ENCODE peak calls at places on chromosomes 5 and 9, in eight cellular contexts. One of them, this sample, is unnamed.

GRCh38 chr9:89139450-89139849 is 39.2 kb downstream of the SHC3 start:
- DNase-seq in cardiac fibroblast: peak; percentile 68
- DNase-seq in osteoblast: no peak
- DNase-seq in CD8-positive, alpha-beta T cell: no peak
- DNase-seq in hepatocyte: no peak
- DNase-seq in spleen: no peak
- DNase-seq in WERI-Rb-1: no peak
- DNase-seq in left lung: no peak
- DNase-seq in this sample: no peak

GRCh38 chr5:79143684-79144379 is 32.2 kb downstream of the BHMT start:
- DNase-seq in cardiac fibroblast: no peak
- DNase-seq in osteoblast: no peak
- DNase-seq in CD8-positive, alpha-beta T cell: no peak
- DNase-seq in hepatocyte: peak; percentile 33
- DNase-seq in spleen: no peak
- DNase-seq in WERI-Rb-1: peak; percentile 25
- DNase-seq in left lung: no peak
- DNase-seq in this sample: no peak

GRCh38 chr5:52777186-52777585 is 10.5 kb upstream of the ITGA1 start:
- DNase-seq in cardiac fibroblast: no peak
- DNase-seq in osteoblast: no peak
- DNase-seq in CD8-positive, alpha-beta T cell: no peak
- DNase-seq in hepatocyte: no peak
- DNase-seq in spleen: no peak
- DNase-seq in WERI-Rb-1: no peak
- DNase-seq in left lung: no peak
- DNase-seq in this sample: no peak

GRCh38 chr5:174734571-174735497 is 10.5 kb downstream of the MSX2 start:
- DNase-seq in cardiac fibroblast: no peak
- DNase-seq in osteoblast: no peak
- DNase-seq in CD8-positive, alpha-beta T cell: no peak
- DNase-seq in hepatocyte: no peak
- DNase-seq in spleen: no peak
- DNase-seq in WERI-Rb-1: no peak
- DNase-seq in left lung: no peak
- DNase-seq in this sample: no peak

GRCh38 chr9:32581512-32582143 is 8.7 kb upstream of the NDUFB6 start:
- DNase-seq in cardiac fibroblast: peak; percentile 84
- DNase-seq in osteoblast: no peak
- DNase-seq in CD8-positive, alpha-beta T cell: peak; percentile 19
- DNase-seq in hepatocyte: peak; percentile 75
- DNase-seq in spleen: no peak
- DNase-seq in WERI-Rb-1: peak; percentile 48
- DNase-seq in left lung: no peak
- DNase-seq in this sample: peak; percentile 29

GRCh38 chr9:18255158-18255629 is 218.8 kb upstream of the ADAMTSL1 start:
- DNase-seq in cardiac fibroblast: peak; percentile 92
- DNase-seq in osteoblast: peak; percentile 84
- DNase-seq in CD8-positive, alpha-beta T cell: peak; percentile 75
- DNase-seq in hepatocyte: peak; percentile 93
- DNase-seq in spleen: peak; percentile 90
- DNase-seq in WERI-Rb-1: peak; percentile 77
- DNase-seq in left lung: peak; percentile 86
- DNase-seq in this sample: peak; percentile 72

GRCh38 chr5:143192191-143192880 is 211.2 kb downstream of the NR3C1 start:
- DNase-seq in cardiac fibroblast: peak; percentile 31
- DNase-seq in osteoblast: no peak
- DNase-seq in CD8-positive, alpha-beta T cell: no peak
- DNase-seq in hepatocyte: no peak
- DNase-seq in spleen: no peak
- DNase-seq in WERI-Rb-1: no peak
- DNase-seq in left lung: no peak
- DNase-seq in this sample: no peak

GRCh38 chr5:77882670-77883257 is 106.6 kb upstream of the TBCA start:
- DNase-seq in cardiac fibroblast: peak; percentile 81
- DNase-seq in osteoblast: no peak
- DNase-seq in CD8-positive, alpha-beta T cell: no peak
- DNase-seq in hepatocyte: no peak
- DNase-seq in spleen: no peak
- DNase-seq in WERI-Rb-1: no peak
- DNase-seq in left lung: no peak
- DNase-seq in this sample: no peak

GRCh38 chr5:1477341-1477740 is 32.1 kb upstream of the SLC6A3 start:
- DNase-seq in cardiac fibroblast: no peak
- DNase-seq in osteoblast: no peak
- DNase-seq in CD8-positive, alpha-beta T cell: no peak
- DNase-seq in hepatocyte: no peak
- DNase-seq in spleen: peak; percentile 92
- DNase-seq in WERI-Rb-1: no peak
- DNase-seq in left lung: peak; percentile 93
- DNase-seq in this sample: no peak

GRCh38 chr9:115164511-115164974 is 46.6 kb upstream of the TNC start:
- DNase-seq in cardiac fibroblast: peak; percentile 46
- DNase-seq in osteoblast: peak; percentile 37
- DNase-seq in CD8-positive, alpha-beta T cell: no peak
- DNase-seq in hepatocyte: peak; percentile 44
- DNase-seq in spleen: no peak
- DNase-seq in WERI-Rb-1: no peak
- DNase-seq in left lung: no peak
- DNase-seq in this sample: no peak

GRCh38 chr5:159456722-159457462 is 126.6 kb upstream of the IL12B start:
- DNase-seq in cardiac fibroblast: no peak
- DNase-seq in osteoblast: no peak
- DNase-seq in CD8-positive, alpha-beta T cell: peak; percentile 16
- DNase-seq in hepatocyte: no peak
- DNase-seq in spleen: no peak
- DNase-seq in WERI-Rb-1: no peak
- DNase-seq in left lung: no peak
- DNase-seq in this sample: no peak

GRCh38 chr5:14551211-14551610 is 30.4 kb upstream of the OTULINL start:
- DNase-seq in cardiac fibroblast: no peak
- DNase-seq in osteoblast: no peak
- DNase-seq in CD8-positive, alpha-beta T cell: no peak
- DNase-seq in hepatocyte: peak; percentile 71
- DNase-seq in spleen: no peak
- DNase-seq in WERI-Rb-1: no peak
- DNase-seq in left lung: no peak
- DNase-seq in this sample: no peak

GRCh38 chr5:66582499-66582898 is 13.7 kb upstream of the MAST4 start:
- DNase-seq in cardiac fibroblast: peak; percentile 72
- DNase-seq in osteoblast: no peak
- DNase-seq in CD8-positive, alpha-beta T cell: no peak
- DNase-seq in hepatocyte: no peak
- DNase-seq in spleen: no peak
- DNase-seq in WERI-Rb-1: no peak
- DNase-seq in left lung: no peak
- DNase-seq in this sample: no peak

GRCh38 chr9:107215381-107215780 is 67.7 kb upstream of the RAD23B start:
- DNase-seq in cardiac fibroblast: peak; percentile 19
- DNase-seq in osteoblast: no peak
- DNase-seq in CD8-positive, alpha-beta T cell: no peak
- DNase-seq in hepatocyte: no peak
- DNase-seq in spleen: no peak
- DNase-seq in WERI-Rb-1: no peak
- DNase-seq in left lung: no peak
- DNase-seq in this sample: no peak

GRCh38 chr5:2173067-2173466 is 290.3 kb upstream of the IRX4 start:
- DNase-seq in cardiac fibroblast: no peak
- DNase-seq in osteoblast: no peak
- DNase-seq in CD8-positive, alpha-beta T cell: no peak
- DNase-seq in hepatocyte: no peak
- DNase-seq in spleen: no peak
- DNase-seq in WERI-Rb-1: no peak
- DNase-seq in left lung: no peak
- DNase-seq in this sample: no peak

GRCh38 chr5:111394580-111394979 is 117.8 kb downstream of the STARD4 start:
- DNase-seq in cardiac fibroblast: peak; percentile 75
- DNase-seq in osteoblast: peak; percentile 48
- DNase-seq in CD8-positive, alpha-beta T cell: no peak
- DNase-seq in hepatocyte: no peak
- DNase-seq in spleen: no peak
- DNase-seq in WERI-Rb-1: no peak
- DNase-seq in left lung: no peak
- DNase-seq in this sample: no peak

DNA sequence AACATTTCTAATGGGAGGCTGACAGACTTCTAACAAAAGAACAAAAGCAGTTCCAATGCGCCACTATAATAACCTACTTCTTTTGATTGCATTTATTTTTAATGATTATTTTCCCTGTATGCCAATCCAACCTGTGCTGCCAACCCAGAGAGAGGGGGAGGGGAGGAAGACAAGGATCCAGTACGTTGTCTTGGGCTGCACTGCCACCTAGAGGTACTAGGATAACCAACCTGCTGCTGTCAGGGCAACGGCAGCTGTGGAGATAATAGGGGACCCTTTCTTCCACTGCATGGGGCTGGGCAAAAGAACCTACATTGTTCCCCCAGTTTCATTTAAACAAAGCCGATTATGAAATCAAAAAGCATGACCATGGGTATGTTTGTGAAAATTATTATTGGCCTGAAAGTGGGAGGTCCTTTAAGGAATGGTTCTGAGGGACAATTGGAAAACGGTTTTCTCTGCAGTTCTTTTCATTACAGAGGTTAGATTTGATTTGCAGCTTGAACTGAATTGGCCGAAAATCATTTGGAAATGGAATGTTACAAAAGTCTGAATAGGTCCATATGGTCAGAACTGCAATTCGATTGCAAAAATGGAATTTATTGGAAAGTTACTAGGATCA is 101.3 kb downstream of the RASEF start:
- DNase-seq in cardiac fibroblast: peak; percentile 80
- DNase-seq in osteoblast: peak; percentile 65
- DNase-seq in CD8-positive, alpha-beta T cell: peak; percentile 12
- DNase-seq in hepatocyte: peak; percentile 93
- DNase-seq in spleen: peak; percentile 75
- DNase-seq in WERI-Rb-1: peak; percentile 83
- DNase-seq in left lung: no peak
- DNase-seq in this sample: peak; percentile 90
- TF ChIP-seq CTCF in cardiac fibroblast: peak; percentile 83
- TF ChIP-seq CTCF in osteoblast: peak; percentile 92
- TF ChIP-seq CTCF in CD8-positive, alpha-beta T cell: peak; percentile 26
- TF ChIP-seq CTCF in hepatocyte: peak; percentile 86
- TF ChIP-seq CTCF in spleen: peak; percentile 72
- TF ChIP-seq CTCF in WERI-Rb-1: peak; percentile 86
- TF ChIP-seq CTCF in left lung: peak; percentile 68
- TF ChIP-seq CTCF in this sample: peak; percentile 94

GRCh38 chr5:88823201-88823600 is 59.8 kb downstream of the MEF2C start:
- DNase-seq in cardiac fibroblast: no peak
- DNase-seq in osteoblast: no peak
- DNase-seq in CD8-positive, alpha-beta T cell: no peak
- DNase-seq in hepatocyte: no peak
- DNase-seq in spleen: no peak
- DNase-seq in WERI-Rb-1: no peak
- DNase-seq in left lung: no peak
- DNase-seq in this sample: no peak
- H3K4me3 ChIP-seq in cardiac fibroblast: no peak overlapping the region
- H3K4me3 ChIP-seq in osteoblast: no peak overlapping the region
- H3K4me3 ChIP-seq in CD8-positive, alpha-beta T cell: no peak overlapping the region
- H3K4me3 ChIP-seq in hepatocyte: no peak overlapping the region
- H3K4me3 ChIP-seq in spleen: no peak overlapping the region
- H3K4me3 ChIP-seq in WERI-Rb-1: no peak overlapping the region
- H3K4me3 ChIP-seq in left lung: no peak overlapping the region
- H3K4me3 ChIP-seq in this sample: no peak overlapping the region

GRCh38 chr5:103259705-103260355 is 1.3 kb downstream of the MACIR start:
- DNase-seq in cardiac fibroblast: peak; percentile 43
- DNase-seq in osteoblast: no peak
- DNase-seq in CD8-positive, alpha-beta T cell: no peak
- DNase-seq in hepatocyte: no peak
- DNase-seq in spleen: no peak
- DNase-seq in WERI-Rb-1: no peak
- DNase-seq in left lung: no peak
- DNase-seq in this sample: peak; percentile 54

GRCh38 chr5:103258957-103259704 is 568 bp downstream of the MACIR start:
- DNase-seq in cardiac fibroblast: peak; percentile 40
- DNase-seq in osteoblast: peak; percentile 89
- DNase-seq in CD8-positive, alpha-beta T cell: peak; percentile 53
- DNase-seq in hepatocyte: peak; percentile 73
- DNase-seq in spleen: peak; percentile 94
- DNase-seq in WERI-Rb-1: peak; percentile 62
- DNase-seq in left lung: peak; percentile 94
- DNase-seq in this sample: peak; percentile 79

GRCh38 chr5:103260951-103261350 is 2.4 kb downstream of the MACIR start:
- DNase-seq in cardiac fibroblast: no peak
- DNase-seq in osteoblast: no peak
- DNase-seq in CD8-positive, alpha-beta T cell: no peak
- DNase-seq in hepatocyte: no peak
- DNase-seq in spleen: no peak
- DNase-seq in WERI-Rb-1: no peak
- DNase-seq in left lung: no peak
- DNase-seq in this sample: no peak

GRCh38 chr5:103256178-103256577 is 2.4 kb upstream of the MACIR start:
- DNase-seq in cardiac fibroblast: no peak
- DNase-seq in osteoblast: no peak
- DNase-seq in CD8-positive, alpha-beta T cell: no peak
- DNase-seq in hepatocyte: no peak
- DNase-seq in spleen: no peak
- DNase-seq in WERI-Rb-1: no peak
- DNase-seq in left lung: no peak
- DNase-seq in this sample: no peak

DNA sequence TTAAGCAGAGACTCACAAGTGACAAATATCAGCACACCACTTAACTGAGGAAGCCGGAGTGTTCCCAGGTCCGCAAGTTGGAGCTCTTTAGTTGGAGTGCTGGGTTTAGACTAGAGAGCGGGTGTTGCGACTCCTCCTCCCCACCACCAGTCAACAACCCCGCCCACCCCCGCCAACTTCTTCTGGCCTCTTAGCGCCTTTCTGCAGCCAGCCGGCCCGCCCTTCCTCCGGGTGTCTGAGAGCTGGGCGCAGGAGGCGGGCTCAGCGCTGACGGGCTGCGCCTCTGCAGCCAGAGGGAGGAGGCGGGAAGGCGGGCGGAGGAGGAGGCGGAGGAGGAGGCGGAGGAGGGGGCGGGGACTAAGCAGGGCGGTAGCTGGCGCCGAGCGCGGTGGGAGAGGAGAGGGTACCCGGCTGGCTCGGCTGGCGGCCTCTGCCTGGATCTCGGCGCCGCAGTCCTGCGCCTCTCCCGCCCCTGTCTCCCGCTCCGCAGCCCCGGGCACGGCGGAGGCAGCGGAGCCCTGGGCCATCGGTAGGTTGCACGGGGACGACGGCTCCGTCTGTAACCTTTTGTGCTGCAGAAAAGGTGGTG is at the start of gene MACIR:
- DNase-seq in cardiac fibroblast: peak; percentile 99
- DNase-seq in osteoblast: peak; percentile 97
- DNase-seq in CD8-positive, alpha-beta T cell: peak; percentile 94
- DNase-seq in hepatocyte: peak; percentile 98
- DNase-seq in spleen: peak; percentile 100
- DNase-seq in WERI-Rb-1: peak; percentile 98
- DNase-seq in left lung: peak; percentile 100
- DNase-seq in this sample: peak; percentile 99
- TF ChIP-seq CTCF in cardiac fibroblast: no peak
- TF ChIP-seq CTCF in osteoblast: no peak
- TF ChIP-seq CTCF in CD8-positive, alpha-beta T cell: no peak
- TF ChIP-seq CTCF in hepatocyte: no peak
- TF ChIP-seq CTCF in spleen: peak; percentile 54
- TF ChIP-seq CTCF in WERI-Rb-1: no peak
- TF ChIP-seq CTCF in left lung: peak; percentile 8
- TF ChIP-seq CTCF in this sample: no peak

DNA sequence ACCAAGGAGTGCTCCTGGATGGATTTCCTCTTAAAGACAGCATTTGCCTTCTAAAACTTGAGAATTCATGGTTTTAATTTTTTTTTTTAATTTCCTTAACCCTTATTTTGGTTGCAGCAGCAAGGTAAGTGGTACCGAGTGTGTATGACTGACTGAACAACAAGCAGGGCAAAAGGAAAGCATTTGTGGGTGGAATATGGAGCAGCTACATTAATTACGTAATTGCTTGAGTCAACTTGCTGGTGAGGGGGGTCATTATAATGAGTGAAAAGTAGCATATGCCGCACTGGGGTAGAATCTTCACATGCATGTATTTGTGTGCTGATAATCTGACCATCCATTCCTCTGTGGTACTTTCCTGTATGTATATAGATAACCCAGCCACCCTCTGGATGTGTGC is 147.7 kb upstream of the RUSC2 start:
- DNase-seq in cardiac fibroblast: no peak
- DNase-seq in osteoblast: no peak
- DNase-seq in CD8-positive, alpha-beta T cell: no peak
- DNase-seq in hepatocyte: no peak
- DNase-seq in spleen: no peak
- DNase-seq in WERI-Rb-1: no peak
- DNase-seq in left lung: no peak
- DNase-seq in this sample: no peak
- H3K4me3 ChIP-seq in cardiac fibroblast: peak overlapping the region; percentile 1
- H3K4me3 ChIP-seq in osteoblast: peak overlapping the region; percentile 54
- H3K4me3 ChIP-seq in CD8-positive, alpha-beta T cell: no peak overlapping the region
- H3K4me3 ChIP-seq in hepatocyte: no peak overlapping the region
- H3K4me3 ChIP-seq in spleen: no peak overlapping the region
- H3K4me3 ChIP-seq in WERI-Rb-1: no peak overlapping the region
- H3K4me3 ChIP-seq in left lung: no peak overlapping the region
- H3K4me3 ChIP-seq in this sample: no peak overlapping the region